ENCODE peak calls at places on chromosomes 1 and 21, in ten cellular contexts. One of them, this sample, is unnamed.

GRCh38 chr1:75632350-75632949 is 21.5 kb upstream of the SLC44A5 start:
- DNase-seq in LoVo: peak
- DNase-seq in stimulated activated CD4-positive, alpha-beta T cell treated with anti-CD3 and anti-CD28 coated beads, Interleukin-1b, Interleukin-23, amount 100 ng/mL, for 24 hours: no peak
- DNase-seq in epithelial cell of prostate: no peak
- DNase-seq in psoas muscle: no peak
- DNase-seq in activated CD8-positive, alpha-beta T cell treated with anti-CD3 and anti-CD28 coated beads for 36 hours: no peak
- DNase-seq in A673: peak
- DNase-seq in occipital lobe: no peak
- DNase-seq in GDM1: no peak
- DNase-seq in hypothalamus: no peak
- DNase-seq in this sample: peak

GRCh38 chr1:30466026-30466425 is 257.4 kb downstream of the MATN1 start:
- DNase-seq in psoas muscle: peak
- DNase-seq in activated CD8-positive, alpha-beta T cell treated with anti-CD3 and anti-CD28 coated beads for 36 hours: no peak
- DNase-seq in epithelial cell of prostate: no peak
- DNase-seq in A673: no peak
- DNase-seq in LoVo: no peak
- DNase-seq in GDM1: no peak
- DNase-seq in hypothalamus: no peak
- DNase-seq in occipital lobe: no peak
- DNase-seq in stimulated activated CD4-positive, alpha-beta T cell treated with anti-CD3 and anti-CD28 coated beads, Interleukin-1b, Interleukin-23, amount 100 ng/mL, for 24 hours: no peak
- DNase-seq in this sample: no peak

GRCh38 chr1:181423301-181423918 is 59.9 kb upstream of the CACNA1E start:
- DNase-seq in GDM1: no peak
- DNase-seq in A673: peak
- DNase-seq in stimulated activated CD4-positive, alpha-beta T cell treated with anti-CD3 and anti-CD28 coated beads, Interleukin-1b, Interleukin-23, amount 100 ng/mL, for 24 hours: peak
- DNase-seq in epithelial cell of prostate: peak
- DNase-seq in occipital lobe: no peak
- DNase-seq in LoVo: peak
- DNase-seq in psoas muscle: no peak
- DNase-seq in hypothalamus: no peak
- DNase-seq in activated CD8-positive, alpha-beta T cell treated with anti-CD3 and anti-CD28 coated beads for 36 hours: peak
- DNase-seq in this sample: peak

GRCh38 chr21:25733859-25734653 is 648 bp downstream of the ATP5PF start:
- DNase-seq in epithelial cell of prostate: no peak
- DNase-seq in hypothalamus: no peak
- DNase-seq in A673: peak
- DNase-seq in activated CD8-positive, alpha-beta T cell treated with anti-CD3 and anti-CD28 coated beads for 36 hours: peak
- DNase-seq in psoas muscle: no peak
- DNase-seq in stimulated activated CD4-positive, alpha-beta T cell treated with anti-CD3 and anti-CD28 coated beads, Interleukin-1b, Interleukin-23, amount 100 ng/mL, for 24 hours: peak
- DNase-seq in LoVo: peak
- DNase-seq in occipital lobe: no peak
- DNase-seq in GDM1: no peak
- DNase-seq in this sample: peak

GRCh38 chr1:3453891-3454810 is at the start of gene ARHGEF16:
- DNase-seq in A673: peak
- DNase-seq in activated CD8-positive, alpha-beta T cell treated with anti-CD3 and anti-CD28 coated beads for 36 hours: no peak
- DNase-seq in GDM1: no peak
- DNase-seq in psoas muscle: peak
- DNase-seq in LoVo: peak
- DNase-seq in occipital lobe: no peak
- DNase-seq in stimulated activated CD4-positive, alpha-beta T cell treated with anti-CD3 and anti-CD28 coated beads, Interleukin-1b, Interleukin-23, amount 100 ng/mL, for 24 hours: no peak
- DNase-seq in epithelial cell of prostate: no peak
- DNase-seq in hypothalamus: no peak
- DNase-seq in this sample: peak

GRCh38 chr1:205992218-205992882 is 10.8 kb downstream of the RAB7B start:
- DNase-seq in activated CD8-positive, alpha-beta T cell treated with anti-CD3 and anti-CD28 coated beads for 36 hours: no peak
- DNase-seq in occipital lobe: no peak
- DNase-seq in psoas muscle: no peak
- DNase-seq in LoVo: no peak
- DNase-seq in stimulated activated CD4-positive, alpha-beta T cell treated with anti-CD3 and anti-CD28 coated beads, Interleukin-1b, Interleukin-23, amount 100 ng/mL, for 24 hours: no peak
- DNase-seq in hypothalamus: no peak
- DNase-seq in epithelial cell of prostate: no peak
- DNase-seq in GDM1: no peak
- DNase-seq in A673: no peak
- DNase-seq in this sample: no peak

GRCh38 chr1:85654066-85654782 is 54.0 kb downstream of the ZNHIT6 start:
- DNase-seq in A673: no peak
- DNase-seq in epithelial cell of prostate: no peak
- DNase-seq in psoas muscle: no peak
- DNase-seq in LoVo: no peak
- DNase-seq in stimulated activated CD4-positive, alpha-beta T cell treated with anti-CD3 and anti-CD28 coated beads, Interleukin-1b, Interleukin-23, amount 100 ng/mL, for 24 hours: no peak
- DNase-seq in occipital lobe: no peak
- DNase-seq in hypothalamus: no peak
- DNase-seq in activated CD8-positive, alpha-beta T cell treated with anti-CD3 and anti-CD28 coated beads for 36 hours: no peak
- DNase-seq in GDM1: no peak
- DNase-seq in this sample: peak

GRCh38 chr21:36325373-36326010 is 5.5 kb downstream of the MORC3 start:
- DNase-seq in epithelial cell of prostate: peak
- DNase-seq in hypothalamus: no peak
- DNase-seq in A673: no peak
- DNase-seq in LoVo: no peak
- DNase-seq in activated CD8-positive, alpha-beta T cell treated with anti-CD3 and anti-CD28 coated beads for 36 hours: no peak
- DNase-seq in occipital lobe: no peak
- DNase-seq in stimulated activated CD4-positive, alpha-beta T cell treated with anti-CD3 and anti-CD28 coated beads, Interleukin-1b, Interleukin-23, amount 100 ng/mL, for 24 hours: no peak
- DNase-seq in psoas muscle: no peak
- DNase-seq in GDM1: no peak
- DNase-seq in this sample: peak

GRCh38 chr21:43585924-43586411 is 73.3 kb downstream of the HSF2BP start:
- DNase-seq in LoVo: peak
- DNase-seq in stimulated activated CD4-positive, alpha-beta T cell treated with anti-CD3 and anti-CD28 coated beads, Interleukin-1b, Interleukin-23, amount 100 ng/mL, for 24 hours: no peak
- DNase-seq in A673: peak
- DNase-seq in GDM1: no peak
- DNase-seq in activated CD8-positive, alpha-beta T cell treated with anti-CD3 and anti-CD28 coated beads for 36 hours: no peak
- DNase-seq in hypothalamus: no peak
- DNase-seq in epithelial cell of prostate: peak
- DNase-seq in psoas muscle: no peak
- DNase-seq in occipital lobe: no peak
- DNase-seq in this sample: peak

GRCh38 chr1:21590906-21591301 is 78.3 kb downstream of the RAP1GAP start:
- DNase-seq in LoVo: no peak
- DNase-seq in A673: peak
- DNase-seq in activated CD8-positive, alpha-beta T cell treated with anti-CD3 and anti-CD28 coated beads for 36 hours: no peak
- DNase-seq in epithelial cell of prostate: no peak
- DNase-seq in hypothalamus: no peak
- DNase-seq in stimulated activated CD4-positive, alpha-beta T cell treated with anti-CD3 and anti-CD28 coated beads, Interleukin-1b, Interleukin-23, amount 100 ng/mL, for 24 hours: no peak
- DNase-seq in GDM1: no peak
- DNase-seq in psoas muscle: no peak
- DNase-seq in occipital lobe: no peak
- DNase-seq in this sample: no peak

GRCh38 chr1:230705289-230706019 is 8.5 kb downstream of the AGT start:
- DNase-seq in stimulated activated CD4-positive, alpha-beta T cell treated with anti-CD3 and anti-CD28 coated beads, Interleukin-1b, Interleukin-23, amount 100 ng/mL, for 24 hours: no peak
- DNase-seq in GDM1: no peak
- DNase-seq in A673: no peak
- DNase-seq in epithelial cell of prostate: no peak
- DNase-seq in hypothalamus: no peak
- DNase-seq in LoVo: no peak
- DNase-seq in activated CD8-positive, alpha-beta T cell treated with anti-CD3 and anti-CD28 coated beads for 36 hours: no peak
- DNase-seq in occipital lobe: no peak
- DNase-seq in psoas muscle: peak
- DNase-seq in this sample: no peak

GRCh38 chr1:5906966-5907365 is 85.3 kb downstream of the NPHP4 start:
- DNase-seq in occipital lobe: no peak
- DNase-seq in activated CD8-positive, alpha-beta T cell treated with anti-CD3 and anti-CD28 coated beads for 36 hours: no peak
- DNase-seq in stimulated activated CD4-positive, alpha-beta T cell treated with anti-CD3 and anti-CD28 coated beads, Interleukin-1b, Interleukin-23, amount 100 ng/mL, for 24 hours: no peak
- DNase-seq in hypothalamus: no peak
- DNase-seq in epithelial cell of prostate: no peak
- DNase-seq in A673: no peak
- DNase-seq in LoVo: no peak
- DNase-seq in psoas muscle: no peak
- DNase-seq in GDM1: no peak
- DNase-seq in this sample: no peak

GRCh38 chr1:14794136-14794768 is 195.8 kb downstream of the KAZN start:
- DNase-seq in GDM1: no peak
- DNase-seq in LoVo: no peak
- DNase-seq in A673: no peak
- DNase-seq in stimulated activated CD4-positive, alpha-beta T cell treated with anti-CD3 and anti-CD28 coated beads, Interleukin-1b, Interleukin-23, amount 100 ng/mL, for 24 hours: no peak
- DNase-seq in hypothalamus: no peak
- DNase-seq in psoas muscle: no peak
- DNase-seq in occipital lobe: no peak
- DNase-seq in epithelial cell of prostate: no peak
- DNase-seq in activated CD8-positive, alpha-beta T cell treated with anti-CD3 and anti-CD28 coated beads for 36 hours: no peak
- DNase-seq in this sample: no peak

GRCh38 chr1:219906924-219907771 is 21.2 kb downstream of the SLC30A10 start:
- DNase-seq in GDM1: peak
- DNase-seq in occipital lobe: no peak
- DNase-seq in hypothalamus: no peak
- DNase-seq in A673: no peak
- DNase-seq in psoas muscle: no peak
- DNase-seq in epithelial cell of prostate: no peak
- DNase-seq in stimulated activated CD4-positive, alpha-beta T cell treated with anti-CD3 and anti-CD28 coated beads, Interleukin-1b, Interleukin-23, amount 100 ng/mL, for 24 hours: no peak
- DNase-seq in activated CD8-positive, alpha-beta T cell treated with anti-CD3 and anti-CD28 coated beads for 36 hours: no peak
- DNase-seq in LoVo: no peak
- DNase-seq in this sample: no peak

GRCh38 chr1:173257805-173258204 is 50.7 kb upstream of the TNFSF4 start:
- DNase-seq in GDM1: no peak
- DNase-seq in activated CD8-positive, alpha-beta T cell treated with anti-CD3 and anti-CD28 coated beads for 36 hours: no peak
- DNase-seq in A673: no peak
- DNase-seq in LoVo: no peak
- DNase-seq in occipital lobe: no peak
- DNase-seq in psoas muscle: no peak
- DNase-seq in hypothalamus: no peak
- DNase-seq in epithelial cell of prostate: no peak
- DNase-seq in stimulated activated CD4-positive, alpha-beta T cell treated with anti-CD3 and anti-CD28 coated beads, Interleukin-1b, Interleukin-23, amount 100 ng/mL, for 24 hours: no peak
- DNase-seq in this sample: no peak

GRCh38 chr21:33230518-33231324 is 983 bp downstream of the IFNAR2 start:
- DNase-seq in GDM1: no peak
- DNase-seq in hypothalamus: peak
- DNase-seq in psoas muscle: peak
- DNase-seq in activated CD8-positive, alpha-beta T cell treated with anti-CD3 and anti-CD28 coated beads for 36 hours: peak
- DNase-seq in LoVo: peak
- DNase-seq in stimulated activated CD4-positive, alpha-beta T cell treated with anti-CD3 and anti-CD28 coated beads, Interleukin-1b, Interleukin-23, amount 100 ng/mL, for 24 hours: no peak
- DNase-seq in epithelial cell of prostate: peak
- DNase-seq in A673: peak
- DNase-seq in occipital lobe: peak
- DNase-seq in this sample: peak

GRCh38 chr1:34582356-34582755 is 172.5 kb upstream of the GJB5 start:
- DNase-seq in occipital lobe: no peak
- DNase-seq in activated CD8-positive, alpha-beta T cell treated with anti-CD3 and anti-CD28 coated beads for 36 hours: no peak
- DNase-seq in psoas muscle: no peak
- DNase-seq in LoVo: no peak
- DNase-seq in GDM1: no peak
- DNase-seq in A673: no peak
- DNase-seq in epithelial cell of prostate: no peak
- DNase-seq in hypothalamus: no peak
- DNase-seq in stimulated activated CD4-positive, alpha-beta T cell treated with anti-CD3 and anti-CD28 coated beads, Interleukin-1b, Interleukin-23, amount 100 ng/mL, for 24 hours: no peak
- DNase-seq in this sample: no peak

GRCh38 chr1:77095231-77095630 is 124.0 kb downstream of the PIGK start:
- DNase-seq in A673: peak
- DNase-seq in hypothalamus: no peak
- DNase-seq in occipital lobe: no peak
- DNase-seq in stimulated activated CD4-positive, alpha-beta T cell treated with anti-CD3 and anti-CD28 coated beads, Interleukin-1b, Interleukin-23, amount 100 ng/mL, for 24 hours: no peak
- DNase-seq in epithelial cell of prostate: no peak
- DNase-seq in psoas muscle: no peak
- DNase-seq in activated CD8-positive, alpha-beta T cell treated with anti-CD3 and anti-CD28 coated beads for 36 hours: no peak
- DNase-seq in GDM1: no peak
- DNase-seq in LoVo: no peak
- DNase-seq in this sample: no peak

GRCh38 chr1:193413376-193413775 is 227.0 kb upstream of the B3GALT2 start:
- DNase-seq in occipital lobe: no peak
- DNase-seq in A673: no peak
- DNase-seq in hypothalamus: no peak
- DNase-seq in LoVo: no peak
- DNase-seq in activated CD8-positive, alpha-beta T cell treated with anti-CD3 and anti-CD28 coated beads for 36 hours: no peak
- DNase-seq in stimulated activated CD4-positive, alpha-beta T cell treated with anti-CD3 and anti-CD28 coated beads, Interleukin-1b, Interleukin-23, amount 100 ng/mL, for 24 hours: no peak
- DNase-seq in psoas muscle: no peak
- DNase-seq in epithelial cell of prostate: no peak
- DNase-seq in GDM1: no peak
- DNase-seq in this sample: no peak

GRCh38 chr21:38386967-38387366 is 111.3 kb downstream of the ERG start:
- DNase-seq in A673: no peak
- DNase-seq in activated CD8-positive, alpha-beta T cell treated with anti-CD3 and anti-CD28 coated beads for 36 hours: peak
- DNase-seq in psoas muscle: no peak
- DNase-seq in stimulated activated CD4-positive, alpha-beta T cell treated with anti-CD3 and anti-CD28 coated beads, Interleukin-1b, Interleukin-23, amount 100 ng/mL, for 24 hours: no peak
- DNase-seq in epithelial cell of prostate: no peak
- DNase-seq in LoVo: no peak
- DNase-seq in GDM1: peak
- DNase-seq in occipital lobe: no peak
- DNase-seq in hypothalamus: no peak
- DNase-seq in this sample: peak

GRCh38 chr1:25676488-25676887 is 59.9 kb downstream of the MAN1C1 start:
- DNase-seq in GDM1: no peak
- DNase-seq in stimulated activated CD4-positive, alpha-beta T cell treated with anti-CD3 and anti-CD28 coated beads, Interleukin-1b, Interleukin-23, amount 100 ng/mL, for 24 hours: no peak
- DNase-seq in hypothalamus: no peak
- DNase-seq in activated CD8-positive, alpha-beta T cell treated with anti-CD3 and anti-CD28 coated beads for 36 hours: peak
- DNase-seq in epithelial cell of prostate: no peak
- DNase-seq in occipital lobe: no peak
- DNase-seq in LoVo: no peak
- DNase-seq in psoas muscle: no peak
- DNase-seq in A673: peak
- DNase-seq in this sample: no peak

GRCh38 chr1:221712776-221713431 is 29.0 kb downstream of the DUSP10 start:
- DNase-seq in GDM1: peak
- DNase-seq in epithelial cell of prostate: no peak
- DNase-seq in LoVo: no peak
- DNase-seq in occipital lobe: no peak
- DNase-seq in activated CD8-positive, alpha-beta T cell treated with anti-CD3 and anti-CD28 coated beads for 36 hours: peak
- DNase-seq in hypothalamus: no peak
- DNase-seq in A673: no peak
- DNase-seq in stimulated activated CD4-positive, alpha-beta T cell treated with anti-CD3 and anti-CD28 coated beads, Interleukin-1b, Interleukin-23, amount 100 ng/mL, for 24 hours: peak
- DNase-seq in psoas muscle: no peak
- DNase-seq in this sample: no peak